ENCODE peak calls at places on chromosomes 13 and 19, in seven cellular contexts. Z is upper lobe of left lung, W is suprapubic skin, G is endothelial cell of umbilical vein, T is transverse colon, D is stomach, H is GM12891. C is an unnamed sample.

GRCh38 chr13:96771501-96772367 is 222.5 kb downstream of the OXGR1 start:
- DNase-seq in Z (no peak), W (no peak), G (no peak), T (no peak), D (no peak), H (no peak), C (no peak)

GRCh38 chr13:101527130-101527529 is 74.7 kb downstream of the ITGBL1 start:
- DNase-seq in Z (no peak), W (no peak), G (no peak), T (no peak), D (no peak), H (no peak), C (no peak)

GRCh38 chr13:25210842-25211241 is 38.8 kb upstream of the AMER2 start:
- DNase-seq in Z (no peak), W (no peak), G (no peak), T (no peak), D (no peak), H (no peak), C (no peak)

GRCh38 chr13:97125051-97125809 is 96.9 kb upstream of the MBNL2 start:
- DNase-seq in Z (peak), W (peak), G (no peak), T (no peak), D (no peak), H (no peak), C (no peak)

GRCh38 chr19:53076984-53077383 is 26.2 kb downstream of the ZNF160 start:
- DNase-seq in Z (peak), W (no peak), G (peak), T (peak), D (no peak), H (no peak), C (no peak)

GRCh38 chr13:60753641-60754040 is 356.6 kb downstream of the TDRD3 start:
- DNase-seq in Z (no peak), W (no peak), G (no peak), T (no peak), D (no peak), H (no peak), C (no peak)

GRCh38 chr13:111275995-111276618 is 44.3 kb upstream of the TEX29 start:
- DNase-seq in Z (no peak), W (no peak), G (no peak), T (no peak), D (no peak), H (no peak), C (no peak)

GRCh38 chr13:32414580-32414979 is 13.3 kb downstream of the N4BP2L1 start:
- DNase-seq in Z (no peak), W (no peak), G (no peak), T (no peak), D (no peak), H (no peak), C (no peak)

GRCh38 chr13:48853381-48854102 is 122.2 kb upstream of the FNDC3A start:
- DNase-seq in Z (no peak), W (no peak), G (peak), T (no peak), D (no peak), H (no peak), C (no peak)

GRCh38 chr19:45767881-45768643 is 990 bp downstream of the SIX5 start:
- DNase-seq in Z (peak), W (peak), G (peak), T (peak), D (peak), H (peak), C (peak)

GRCh38 chr19:31249217-31249616 is 100.0 kb downstream of the TSHZ3 start:
- DNase-seq in Z (no peak), W (no peak), G (no peak), T (no peak), D (no peak), H (no peak), C (no peak)

GRCh38 chr13:40026741-40027140 is 371.3 kb downstream of the COG6 start:
- DNase-seq in Z (no peak), W (no peak), G (no peak), T (no peak), D (no peak), H (no peak), C (no peak)

GRCh38 chr19:55959996-55960675 is 12.5 kb downstream of the NLRP8 start:
- DNase-seq in Z (no peak), W (no peak), G (no peak), T (no peak), D (no peak), H (no peak), C (no peak)

GRCh38 chr13:98766716-98767115 is 14.2 kb upstream of the SLC15A1 start:
- DNase-seq in Z (no peak), W (no peak), G (no peak), T (no peak), D (no peak), H (no peak), C (no peak)

GRCh38 chr13:113151745-113152707 is 6.4 kb upstream of the PROZ start:
- DNase-seq in Z (no peak), W (no peak), G (no peak), T (no peak), D (no peak), H (no peak), C (no peak)

GRCh38 chr19:40571005-40571318 is 5.7 kb upstream of the SHKBP1 start:
- DNase-seq in Z (no peak), W (no peak), G (no peak), T (no peak), D (no peak), H (no peak), C (no peak)

GRCh38 chr13:110062077-110062776 is 244.7 kb downstream of the COL4A1 start:
- DNase-seq in Z (no peak), W (no peak), G (no peak), T (no peak), D (no peak), H (no peak), C (no peak)

GRCh38 chr19:14443632-14444216 is 10.6 kb downstream of the PKN1 start:
- DNase-seq in Z (no peak), W (no peak), G (no peak), T (no peak), D (no peak), H (no peak), C (no peak)

GRCh38 chr13:76222511-76222910 is 586.4 kb downstream of the LMO7 start:
- DNase-seq in Z (no peak), W (no peak), G (no peak), T (no peak), D (no peak), H (no peak), C (no peak)

GRCh38 chr19:51427220-51427619 is 9.8 kb upstream of the SIGLEC10 start:
- DNase-seq in Z (peak), W (no peak), G (no peak), T (no peak), D (no peak), H (no peak), C (no peak)

GRCh38 chr13:78325585-78325984 is 277.8 kb downstream of the POU4F1 start:
- DNase-seq in Z (no peak), W (no peak), G (no peak), T (no peak), D (no peak), H (no peak), C (no peak)

GRCh38 chr19:7868671-7869452 is 5.3 kb downstream of the PRR36 start:
- DNase-seq in Z (peak), W (peak), G (peak), T (peak), D (peak), H (peak), C (peak)

GRCh38 chr13:111228262-111229144 is 91.9 kb upstream of the TEX29 start:
- DNase-seq in Z (no peak), W (no peak), G (no peak), T (no peak), D (no peak), H (no peak), C (no peak)

GRCh38 chr13:57629391-57629804 is 2.1 kb upstream of the PCDH17 start:
- DNase-seq in Z (no peak), W (no peak), G (no peak), T (no peak), D (no peak), H (no peak), C (no peak)

GRCh38 chr19:47190167-47190727 is 40.8 kb downstream of the BBC3 start:
- DNase-seq in Z (peak), W (no peak), G (peak), T (peak), D (peak), H (no peak), C (no peak)

GRCh38 chr13:114110091-114110829 is 22.2 kb downstream of the RASA3 start:
- DNase-seq in Z (peak), W (peak), G (peak), T (peak), D (peak), H (peak), C (peak)

GRCh38 chr13:109389892-109390345 is 396.5 kb downstream of the IRS2 start:
- DNase-seq in Z (no peak), W (no peak), G (no peak), T (no peak), D (no peak), H (no peak), C (no peak)

GRCh38 chr13:24076124-24076523 is 84.4 kb upstream of the SPATA13 start:
- DNase-seq in Z (peak), W (no peak), G (no peak), T (peak), D (peak), H (no peak), C (no peak)

GRCh38 chr19:38792250-38793111 is 3.5 kb downstream of the LGALS7B start:
- DNase-seq in Z (no peak), W (peak), G (no peak), T (peak), D (peak), H (no peak), C (no peak)

GRCh38 chr19:17830567-17831418 is 9.5 kb upstream of the INSL3 start:
- DNase-seq in Z (peak), W (peak), G (peak), T (peak), D (peak), H (peak), C (peak)

GRCh38 chr13:110214637-110215036 is 92.3 kb downstream of the COL4A1 start:
- DNase-seq in Z (no peak), W (no peak), G (no peak), T (no peak), D (no peak), H (no peak), C (no peak)

GRCh38 chr13:61162636-61163035 is 253.0 kb downstream of the PCDH20 start:
- DNase-seq in Z (no peak), W (no peak), G (no peak), T (no peak), D (no peak), H (no peak), C (no peak)

GRCh38 chr19:31503211-31503610 is 154.0 kb upstream of the TSHZ3 start:
- DNase-seq in Z (no peak), W (no peak), G (no peak), T (no peak), D (no peak), H (no peak), C (no peak)

GRCh38 chr13:114099191-114099590 is 33.2 kb downstream of the RASA3 start:
- DNase-seq in Z (peak), W (peak), G (no peak), T (peak), D (no peak), H (no peak), C (no peak)

GRCh38 chr13:110089100-110089499 is 217.9 kb downstream of the COL4A1 start:
- DNase-seq in Z (no peak), W (no peak), G (no peak), T (no peak), D (no peak), H (no peak), C (no peak)

GRCh38 chr13:64782459-64782858 is 2447.7 kb downstream of the PCDH9 start:
- DNase-seq in Z (no peak), W (no peak), G (no peak), T (no peak), D (no peak), H (no peak), C (no peak)
- TF ChIP-seq POLR2A in Z (no peak), W (no peak), G (no peak), T (no peak), D (no peak), H (no peak), C (no peak)

GRCh38 chr13:100229603-100230002 is 140.7 kb downstream of the PCCA start:
- DNase-seq in Z (no peak), W (no peak), G (no peak), T (no peak), D (peak), H (no peak), C (no peak)

GRCh38 chr13:100234524-100235136 is 145.7 kb downstream of the PCCA start:
- DNase-seq in Z (no peak), W (no peak), G (no peak), T (no peak), D (no peak), H (no peak), C (no peak)

GRCh38 chr13:100230813-100231575 is 142.1 kb downstream of the PCCA start:
- DNase-seq in Z (no peak), W (no peak), G (no peak), T (no peak), D (no peak), H (no peak), C (no peak)

GRCh38 chr13:100235311-100235901 is 146.5 kb downstream of the PCCA start:
- DNase-seq in Z (no peak), W (no peak), G (peak), T (no peak), D (no peak), H (no peak), C (no peak)

DNA sequence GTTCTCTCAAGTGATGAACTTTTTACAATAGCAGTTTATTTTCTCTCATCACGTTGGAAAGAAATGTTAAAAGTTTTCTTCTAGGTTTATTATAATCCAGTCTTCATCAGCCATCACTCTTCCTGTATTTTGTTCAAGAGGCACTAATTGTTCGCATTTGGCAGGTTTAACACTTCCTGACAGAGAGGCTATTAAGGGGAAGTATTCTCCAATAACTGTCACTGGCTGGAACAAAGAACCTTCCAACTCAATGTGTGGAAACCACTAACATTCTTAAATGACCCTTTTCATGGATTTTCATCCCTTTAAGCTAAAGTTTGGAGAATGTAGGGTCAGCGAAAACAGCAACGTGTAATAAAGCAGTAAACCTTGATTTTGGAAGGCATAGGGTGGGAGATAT is 145.1 kb downstream of the PCCA start:
- DNase-seq in Z (no peak), W (no peak), G (peak), T (no peak), D (no peak), H (no peak), C (no peak)
- TF ChIP-seq POLR2AphosphoS5 in Z (no peak), W (no peak), G (no peak), T (no peak), D (no peak), H (no peak), C (no peak)

GRCh38 chr19:1417145-1417544 is 9.8 kb downstream of the DAZAP1 start:
- DNase-seq in Z (no peak), W (no peak), G (no peak), T (no peak), D (no peak), H (no peak), C (no peak)
- TF ChIP-seq POLR2A in Z (no peak), W (no peak), G (no peak), T (no peak), D (no peak), H (no peak), C (no peak)

GRCh38 chr19:11361037-11361770 is 6.0 kb downstream of the PLPPR2 start:
- DNase-seq in Z (peak), W (no peak), G (no peak), T (peak), D (peak), H (no peak), C (no peak)
- TF ChIP-seq POLR2AphosphoS5 in Z (no peak), W (no peak), G (no peak), T (no peak), D (peak), H (no peak), C (no peak)

DNA sequence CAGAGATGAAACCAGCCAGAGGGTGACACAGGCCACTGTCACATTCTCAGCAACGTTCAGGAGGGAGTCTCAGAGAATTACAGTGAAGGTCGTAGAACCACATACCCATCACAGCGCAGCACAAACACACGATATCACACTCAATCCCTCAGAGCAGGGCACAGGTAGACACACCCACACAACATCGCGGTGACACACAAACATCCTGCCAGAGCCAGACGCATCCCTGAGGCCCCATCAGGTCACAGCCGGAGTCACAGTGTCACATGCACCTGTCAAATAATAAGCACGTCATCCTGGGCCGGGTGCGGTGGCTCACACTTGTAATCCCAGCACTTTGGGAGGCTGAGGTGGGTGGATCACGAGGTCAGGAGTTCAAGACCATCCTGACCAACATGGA is 17.5 kb downstream of the ELAVL3 start:
- DNase-seq in Z (no peak), W (no peak), G (no peak), T (no peak), D (no peak), H (peak), C (no peak)
- TF ChIP-seq POLR2A in Z (no peak), W (no peak), G (no peak), T (no peak), D (no peak), H (no peak), C (no peak)

DNA sequence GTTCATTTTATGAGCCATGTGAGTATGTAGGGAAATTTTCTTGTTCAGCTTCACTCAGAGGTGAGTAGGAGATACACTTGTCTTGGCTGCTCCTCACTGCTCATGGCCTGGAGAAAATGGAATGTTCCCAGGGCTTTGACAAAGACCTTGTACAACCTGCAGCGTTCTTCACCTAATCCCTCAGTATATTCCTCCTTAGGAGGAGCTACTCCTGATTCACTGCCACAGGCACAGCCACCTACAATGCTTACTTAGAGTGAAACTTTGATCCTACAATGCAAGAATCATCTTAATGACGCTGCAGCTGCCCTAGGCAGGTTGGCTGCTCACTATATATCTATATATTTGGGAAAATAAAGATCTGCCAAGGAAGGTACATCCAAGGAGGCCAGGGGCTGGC is 364.2 kb downstream of the KLF5 start:
- DNase-seq in Z (no peak), W (no peak), G (no peak), T (peak), D (no peak), H (no peak), C (no peak)
- TF ChIP-seq POLR2AphosphoS5 in Z (no peak), W (no peak), G (no peak), T (peak), D (no peak), H (no peak), C (no peak)

DNA sequence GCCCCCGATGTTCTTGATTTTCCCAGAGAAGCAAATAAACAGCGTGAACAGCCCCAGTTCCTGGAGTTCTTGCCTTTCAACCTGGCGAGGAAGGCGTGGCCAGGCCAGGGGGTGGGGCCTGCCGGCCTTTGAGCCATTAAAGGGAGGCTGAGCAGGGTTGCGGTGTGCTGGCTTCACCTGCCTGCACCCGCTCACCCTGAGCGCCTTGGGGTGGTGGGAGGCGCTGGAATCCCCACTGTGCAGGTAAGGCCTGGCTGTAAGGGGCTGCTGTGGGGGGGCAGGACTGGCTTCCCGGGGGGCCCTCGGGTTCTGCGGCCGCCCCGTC is 2.7 kb upstream of the MISP start:
- DNase-seq in Z (peak), W (no peak), G (no peak), T (peak), D (peak), H (no peak), C (no peak)
- TF ChIP-seq POLR2A in Z (no peak), W (no peak), G (no peak), T (peak), D (no peak), H (no peak), C (no peak)

C was measured in GM12892.